ENCODE peak calls at places on chromosome 7, in eight cellular contexts. N is prostate gland, X is epithelial cell of esophagus, G is heart right ventricle, O is ovary, Z is dorsolateral prefrontal cortex, I is GM10248, U is hepatocyte. A is an unnamed sample.

GRCh38 chr7:519429-519973 is at the start of gene PDGFA:
- DNase-seq in N (no peak), X (peak), G (peak), O (no peak), Z (peak), I (no peak), U (peak), A (no peak)

GRCh38 chr7:74429153-74429747 is 24.5 kb upstream of the GTF2IRD1 start:
- DNase-seq in N (no peak), X (no peak), G (no peak), O (no peak), Z (no peak), I (no peak), U (no peak), A (no peak)

GRCh38 chr7:150439926-150440325 is 10.5 kb upstream of the GIMAP8 start:
- DNase-seq in N (no peak), X (no peak), G (no peak), O (no peak), Z (no peak), I (no peak), U (no peak), A (peak)

GRCh38 chr7:12771378-12771877 is 84.0 kb downstream of the ARL4A start:
- DNase-seq in N (peak), X (peak), G (peak), O (peak), Z (no peak), I (no peak), U (no peak), A (no peak)

GRCh38 chr7:74271742-74272141 is 17.5 kb upstream of the CLIP2 start:
- DNase-seq in N (no peak), X (no peak), G (no peak), O (no peak), Z (no peak), I (no peak), U (no peak), A (no peak)

GRCh38 chr7:153381275-153382119 is 621.9 kb downstream of the ACTR3B start:
- DNase-seq in N (no peak), X (peak), G (peak), O (no peak), Z (peak), I (no peak), U (peak), A (peak)

GRCh38 chr7:151304856-151305255 is 36.8 kb upstream of the NUB1 start:
- DNase-seq in N (no peak), X (no peak), G (no peak), O (no peak), Z (no peak), I (peak), U (peak), A (no peak)

GRCh38 chr7:21543528-21544302 is 876 bp downstream of the DNAH11 start:
- DNase-seq in N (no peak), X (peak), G (peak), O (no peak), Z (no peak), I (peak), U (peak), A (peak)

GRCh38 chr7:44065431-44066110 is at the start of gene PGAM2:
- DNase-seq in N (no peak), X (no peak), G (peak), O (no peak), Z (peak), I (no peak), U (no peak), A (no peak)

GRCh38 chr7:23100697-23101096 is 4.9 kb upstream of the KLHL7 start:
- DNase-seq in N (no peak), X (no peak), G (no peak), O (no peak), Z (no peak), I (no peak), U (peak), A (no peak)
- TF ChIP-seq CTCF in N (no peak), X (peak), G (peak), O (no peak), Z (no peak), I (no peak), U (no peak), A (no peak)

DNA sequence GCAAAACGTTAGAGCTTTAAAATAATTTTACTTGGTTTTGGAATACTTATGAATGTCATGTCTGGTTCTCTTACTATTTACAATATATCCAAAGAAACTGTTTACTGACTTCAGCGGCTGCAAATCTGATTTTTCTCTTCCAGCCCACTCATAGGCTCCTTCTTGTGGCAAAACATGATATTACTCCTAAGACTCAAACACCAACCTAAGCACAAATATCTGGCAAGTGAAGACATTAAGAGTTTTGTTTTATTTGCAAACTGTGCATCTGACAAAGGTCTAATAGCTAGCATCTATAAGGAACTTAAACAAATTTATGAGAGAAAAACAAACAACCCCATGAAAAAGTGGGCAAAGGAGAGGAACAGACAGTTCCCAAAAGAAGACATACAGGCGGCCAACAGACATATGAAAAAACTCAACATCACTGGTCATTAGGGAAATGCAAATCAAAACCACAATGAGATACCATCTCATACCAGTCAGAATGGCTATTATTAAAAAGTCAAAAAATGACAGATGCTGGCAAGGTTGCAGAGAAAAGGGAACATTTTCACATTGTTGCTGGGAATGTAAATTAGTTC is 20.3 kb upstream of the GJC3 start:
- DNase-seq in N (peak), X (peak), G (no peak), O (no peak), Z (no peak), I (no peak), U (no peak), A (no peak)
- TF ChIP-seq CTCF in N (peak), X (peak), G (peak), O (no peak), Z (no peak), I (peak), U (peak), A (no peak)

GRCh38 chr7:128869944-128870285 is 7.3 kb downstream of the ATP6V1F start:
- DNase-seq in N (no peak), X (no peak), G (no peak), O (no peak), Z (no peak), I (no peak), U (no peak), A (no peak)

GRCh38 chr7:128868624-128869137 is 6.0 kb downstream of the ATP6V1F start:
- DNase-seq in N (no peak), X (no peak), G (no peak), O (no peak), Z (no peak), I (no peak), U (no peak), A (no peak)

GRCh38 chr7:128867842-128868623 is 5.4 kb downstream of the ATP6V1F start:
- DNase-seq in N (no peak), X (peak), G (no peak), O (no peak), Z (no peak), I (no peak), U (no peak), A (no peak)

GRCh38 chr7:128871050-128871449 is 8.4 kb downstream of the ATP6V1F start:
- DNase-seq in N (no peak), X (no peak), G (no peak), O (no peak), Z (no peak), I (no peak), U (no peak), A (no peak)

GRCh38 chr7:128869138-128869943 is 6.7 kb downstream of the ATP6V1F start:
- DNase-seq in N (peak), X (peak), G (peak), O (peak), Z (peak), I (peak), U (peak), A (peak)
- TF ChIP-seq CTCF in N (no peak), X (no peak), G (peak), O (peak), Z (no peak), I (peak), U (no peak), A (no peak)

DNA sequence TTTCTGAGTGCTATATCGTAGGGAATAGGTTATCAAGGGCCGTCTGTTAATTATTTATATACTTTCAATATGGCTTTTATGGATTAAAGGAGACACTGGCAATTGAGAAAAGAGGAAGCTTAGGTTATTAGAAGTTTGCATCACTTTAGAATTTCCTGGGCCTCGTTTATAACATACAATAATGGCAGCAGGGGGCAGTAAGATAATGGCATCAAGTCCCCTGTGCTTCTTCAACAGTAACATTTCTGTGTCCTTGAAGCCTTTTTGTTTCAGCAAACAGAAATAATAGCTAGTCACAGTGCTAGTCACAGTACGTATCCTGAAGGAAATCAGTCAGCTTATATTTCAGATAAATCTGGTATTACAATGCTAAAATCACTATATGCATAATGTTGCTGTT is 41.9 kb downstream of the SPAM1 start:
- DNase-seq in N (no peak), X (no peak), G (no peak), O (no peak), Z (no peak), I (no peak), U (peak), A (no peak)
- TF ChIP-seq CTCF in N (no peak), X (no peak), G (no peak), O (no peak), Z (peak), I (no peak), U (no peak), A (no peak)

DNA sequence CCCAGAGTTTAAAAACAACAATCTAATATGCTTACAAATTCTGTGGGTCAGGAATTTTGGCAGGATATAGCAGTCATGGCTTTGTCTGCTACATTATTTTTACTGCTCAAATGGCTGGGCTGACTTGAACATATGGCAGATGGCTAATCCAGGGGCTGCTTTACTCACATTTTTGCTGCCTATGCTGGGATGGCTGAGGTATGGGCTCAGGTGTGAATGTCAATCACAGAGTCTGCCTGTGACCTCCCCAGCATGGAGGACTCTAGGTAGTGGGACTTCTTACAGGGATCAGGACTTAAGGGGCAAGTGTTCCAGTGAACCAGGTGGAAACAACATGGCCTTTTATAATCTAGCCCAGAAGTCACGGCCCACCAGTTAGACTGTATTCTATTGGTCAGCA is 4.4 kb upstream of the FKBP9 start:
- DNase-seq in N (no peak), X (no peak), G (no peak), O (no peak), Z (no peak), I (no peak), U (no peak), A (no peak)
- TF ChIP-seq CTCF in N (no peak), X (no peak), G (no peak), O (no peak), Z (no peak), I (no peak), U (no peak), A (no peak)

DNA sequence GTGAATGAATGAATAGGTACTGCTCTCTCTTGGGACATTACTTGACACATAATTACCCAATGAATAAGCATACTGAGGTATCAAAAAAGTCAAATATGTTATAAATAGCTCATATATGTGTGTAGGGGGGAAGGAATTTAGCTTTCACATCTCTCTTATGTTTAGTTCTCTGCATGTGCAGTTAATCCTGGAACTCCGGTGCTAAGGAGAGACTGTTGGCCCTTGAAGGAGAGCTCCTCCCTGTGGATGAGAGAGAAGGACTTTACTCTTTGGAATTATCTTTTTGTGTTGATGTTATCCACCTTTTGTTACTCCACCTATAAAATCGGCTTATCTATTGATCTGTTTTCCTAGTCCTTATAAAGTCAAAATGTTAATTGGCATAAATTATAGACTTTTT is 1.2 kb downstream of the CFTR start:
- DNase-seq in N (no peak), X (no peak), G (no peak), O (no peak), Z (no peak), I (no peak), U (peak), A (no peak)
- TF ChIP-seq CTCF in N (no peak), X (no peak), G (no peak), O (no peak), Z (no peak), I (no peak), U (peak), A (no peak)